ENCODE peak calls at places on chromosomes 4 and X, in six cellular contexts. F is heart right ventricle; G is CD4-positive, alpha-beta T cell; C is CD4-positive, alpha-beta memory T cell; W is small intestine; H is GM23338. Q is an unnamed sample.

GRCh38 chr4:140755811-140756291 is 334 bp downstream of the TBC1D9 start:
- DNase-seq in F (peak), G (no peak), C (no peak), W (no peak), H (peak), Q (no peak)

GRCh38 chr4:86926428-86927086 is 8.3 kb upstream of the AFF1 start:
- DNase-seq in F (no peak), G (no peak), C (no peak), W (no peak), H (no peak), Q (no peak)

GRCh38 chrX:152399395-152399794 is 51.7 kb downstream of the GABRA3 start:
- DNase-seq in F (no peak), G (no peak), C (no peak), W (no peak), H (no peak), Q (no peak)

GRCh38 chrX:139194571-139195280 is 335.8 kb upstream of the F9 start:
- DNase-seq in F (peak), G (no peak), C (no peak), W (peak), H (peak), Q (no peak)

GRCh38 chr4:37243722-37244582 is 591 bp upstream of the NWD2 start:
- DNase-seq in F (no peak), G (no peak), C (no peak), W (no peak), H (peak), Q (no peak)

GRCh38 chrX:19855700-19856381 is 31.6 kb downstream of the SH3KBP1 start:
- DNase-seq in F (no peak), G (no peak), C (no peak), W (no peak), H (no peak), Q (no peak)

GRCh38 chr4:64539234-64539849 is 130.1 kb upstream of the TECRL start:
- DNase-seq in F (peak), G (no peak), C (no peak), W (peak), H (peak), Q (no peak)

GRCh38 chr4:6974138-6974848 is 64.7 kb downstream of the TBC1D14 start:
- DNase-seq in F (peak), G (peak), C (peak), W (peak), H (peak), Q (peak)

GRCh38 chrX:20519826-20520225 is 253.1 kb upstream of the RPS6KA3 start:
- DNase-seq in F (no peak), G (no peak), C (no peak), W (no peak), H (no peak), Q (no peak)

GRCh38 chr4:3354455-3354811 is 61.6 kb downstream of the RGS12 start:
- DNase-seq in F (no peak), G (no peak), C (no peak), W (no peak), H (no peak), Q (no peak)

GRCh38 chr4:6403400-6403685 is 69.1 kb downstream of the PPP2R2C start:
- DNase-seq in F (no peak), G (no peak), C (no peak), W (no peak), H (no peak), Q (no peak)

GRCh38 chrX:108071578-108071977 is 19.8 kb downstream of the PSMD10 start:
- DNase-seq in F (no peak), G (no peak), C (no peak), W (no peak), H (no peak), Q (no peak)

GRCh38 chr4:40976343-40976742 is 226.6 kb downstream of the NSUN7 start:
- DNase-seq in F (peak), G (no peak), C (no peak), W (peak), H (peak), Q (no peak)
- H3K27ac ChIP-seq in F (no peak), G (no peak), C (no peak), W (no peak), H (no peak), Q (no peak)

GRCh38 chrX:75522565-75523411 is at the start of gene ZDHHC15:
- DNase-seq in F (peak), G (peak), C (peak), W (no peak), H (peak), Q (peak)
- H3K27ac ChIP-seq in F (peak), G (no peak), C (no peak), W (no peak), H (no peak), Q (peak)

DNA sequence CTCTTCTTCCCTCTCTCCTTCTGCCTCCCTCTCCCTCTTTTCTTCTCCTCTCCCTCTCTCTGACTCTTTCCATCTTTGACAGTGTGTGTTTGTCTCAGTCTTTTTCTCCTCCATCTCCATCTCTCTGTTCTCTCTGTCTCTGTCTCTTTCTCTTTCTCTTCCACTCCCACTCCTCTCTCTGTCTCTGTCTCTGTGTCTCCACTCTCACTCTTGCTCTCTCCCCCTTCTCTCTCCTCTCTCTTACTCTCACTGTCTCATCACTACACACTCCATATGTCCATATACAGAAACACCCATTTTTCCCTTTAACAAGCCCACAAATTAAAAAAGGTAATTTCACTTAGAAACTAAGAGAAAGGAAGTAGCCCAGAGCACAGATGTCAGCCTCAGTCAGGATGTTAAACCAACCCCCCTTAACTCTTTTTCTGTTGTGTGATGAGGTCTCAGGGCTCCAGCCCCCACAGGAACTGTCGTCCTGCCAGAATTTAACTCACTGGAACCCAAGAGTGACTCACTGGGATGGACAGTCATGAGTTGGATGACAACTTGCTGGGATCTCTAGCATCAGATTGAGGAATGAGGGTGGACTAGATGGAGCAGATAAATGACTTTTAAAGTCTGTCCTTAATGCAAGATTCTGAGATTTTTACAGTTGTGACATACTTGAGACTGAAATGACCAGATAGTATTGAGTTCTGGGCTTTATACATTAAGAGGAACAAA is 27.5 kb downstream of the OTUD6A start:
- DNase-seq in F (no peak), G (no peak), C (no peak), W (no peak), H (no peak), Q (no peak)
- H3K27ac ChIP-seq in F (no peak), G (no peak), C (no peak), W (no peak), H (no peak), Q (no peak)

GRCh38 chr4:24588216-24588954 is 4.0 kb upstream of the DHX15 start:
- DNase-seq in F (no peak), G (no peak), C (no peak), W (no peak), H (no peak), Q (no peak)
- H3K27ac ChIP-seq in F (peak), G (no peak), C (no peak), W (no peak), H (no peak), Q (no peak)

GRCh38 chr4:23844961-23845360 is 44.9 kb downstream of the PPARGC1A start:
- DNase-seq in F (no peak), G (no peak), C (no peak), W (no peak), H (no peak), Q (no peak)
- H3K27ac ChIP-seq in F (peak), G (no peak), C (no peak), W (no peak), H (no peak), Q (no peak)

GRCh38 chr4:156196722-156197121 is 243.1 kb upstream of the CTSO start:
- DNase-seq in F (no peak), G (no peak), C (no peak), W (no peak), H (no peak), Q (no peak)
- H3K27ac ChIP-seq in F (no peak), G (no peak), C (no peak), W (no peak), H (no peak), Q (no peak)

Q was measured in caudate nucleus.